ENCODE peak calls at places on chromosomes 7 and 10, in six cellular contexts. K, D, M, X, S and V are unnamed samples. For H3K36me3 and H3K9me3, the result is how much of the 10 kb centered on the place peaks cover.

GRCh38 chr10:113158183-113158582 is 208.1 kb downstream of the TCF7L2 start:
- DNase-seq in M (no peak), D (no peak), S (no peak), X (no peak), K (no peak), V (no peak)

GRCh38 chr10:5412277-5412941 is at the start of gene NET1:
- DNase-seq in S (peak), M (peak), X (peak), D (peak), K (peak), V (peak)

GRCh38 chr10:131978851-131979250 is 2.9 kb downstream of the BNIP3 start:
- DNase-seq in X (peak), K (no peak), M (no peak), S (no peak), D (no peak), V (no peak)

GRCh38 chr7:68994841-68995240 is 603.4 kb upstream of the AUTS2 start:
- DNase-seq in X (no peak), M (no peak), D (no peak), S (no peak), K (no peak), V (no peak)

GRCh38 chr10:94403034-94403822 is 887 bp downstream of the TBC1D12 start:
- DNase-seq in M (peak), D (peak), S (peak), K (peak), X (peak), V (peak)

GRCh38 chr7:132075573-132075972 is 500.7 kb downstream of the PLXNA4 start:
- DNase-seq in M (no peak), S (no peak), X (peak), K (no peak), D (no peak), V (no peak)

GRCh38 chr10:43398939-43399871 is 9.8 kb downstream of the HNRNPF start:
- DNase-seq in X (no peak), K (no peak), M (no peak), S (no peak), D (peak), V (no peak)

GRCh38 chr7:113710310-113711106 is 208.3 kb downstream of the PPP1R3A start:
- DNase-seq in X (peak), K (peak), S (no peak), D (peak), M (no peak), V (no peak)

GRCh38 chr7:139292821-139293220 is 48.3 kb upstream of the FMC1 start:
- DNase-seq in S (no peak), D (no peak), K (no peak), X (no peak), M (no peak), V (no peak)
- H3K36me3 ChIP-seq in S (under half), D (under half), K (under half), X (under half), M (under half), V (under half)

GRCh38 chr7:55016061-55016745 is 2.6 kb upstream of the EGFR start:
- DNase-seq in X (no peak), K (no peak), S (no peak), M (no peak), D (no peak), V (no peak)
- H3K9me3 ChIP-seq in X (under half), K (under half), S (under half), M (under half), D (under half), V (under half)

GRCh38 chr7:134966691-134967090 is 19.6 kb upstream of the AGBL3 start:
- DNase-seq in S (no peak), X (no peak), M (no peak), K (no peak), D (peak), V (no peak)

GRCh38 chr7:134962270-134962669 is 24.0 kb upstream of the AGBL3 start:
- DNase-seq in X (no peak), K (no peak), S (no peak), M (no peak), D (no peak), V (no peak)

GRCh38 chr7:134959810-134960209 is 26.5 kb upstream of the AGBL3 start:
- DNase-seq in X (no peak), D (no peak), K (no peak), M (no peak), S (no peak), V (no peak)

DNA sequence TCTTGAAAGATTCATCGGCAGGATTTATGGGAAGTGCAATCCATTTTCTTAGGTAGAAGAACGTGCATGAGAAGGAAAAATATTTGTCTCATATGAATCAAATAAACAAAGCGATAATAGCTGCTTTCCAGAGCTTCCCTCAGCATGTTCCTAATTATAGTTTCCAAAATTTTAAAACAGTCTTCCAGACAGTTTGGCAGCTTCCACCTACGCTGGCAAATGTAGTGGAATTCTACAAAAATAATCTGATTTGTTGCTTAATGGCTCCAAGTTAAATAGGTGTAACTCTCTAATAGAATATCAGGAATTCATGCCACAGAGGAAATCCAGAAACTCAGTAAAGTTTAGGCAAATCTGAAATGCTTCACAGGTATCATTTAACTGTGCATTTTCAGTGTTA is 23.3 kb upstream of the AGBL3 start:
- DNase-seq in K (no peak), S (no peak), X (no peak), M (no peak), D (no peak), V (no peak)
- H3K4me3 ChIP-seq in K (no peak), S (no peak), X (no peak), M (no peak), D (no peak), V (no peak)

GRCh38 chr7:44678096-44678467 is 70.6 kb upstream of the ZMIZ2 start:
- DNase-seq in S (no peak), K (no peak), M (no peak), D (no peak), X (no peak), V (no peak)
- H3K36me3 ChIP-seq in S (under half), K (under half), M (under half), D (under half), X (under half), V (under half)

DNA sequence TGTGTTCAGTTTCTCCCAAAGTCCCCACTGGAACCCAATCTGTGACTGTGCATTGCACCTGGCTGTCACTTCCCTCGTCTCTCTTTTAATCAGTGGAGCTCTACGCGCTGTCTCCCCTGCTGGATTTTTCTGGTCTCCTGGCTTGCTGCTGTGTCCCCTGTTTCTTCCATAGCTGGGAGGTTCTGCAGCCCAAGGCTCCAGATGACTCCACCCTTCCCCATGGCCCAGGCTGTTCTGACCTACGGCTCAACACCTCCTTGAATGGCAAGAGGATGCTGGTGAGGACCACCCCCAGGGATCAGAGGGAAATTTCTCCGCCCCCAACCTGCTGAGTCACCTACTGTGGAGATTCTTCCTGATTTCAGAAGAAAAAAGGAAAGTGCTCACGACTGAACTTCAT is 961.4 kb upstream of the ZNF722 start:
- DNase-seq in M (no peak), D (no peak), X (no peak), S (no peak), K (no peak), V (no peak)
- H3K9me3 ChIP-seq in M (under half), D (under half), X (half or more), S (under half), K (under half), V (under half)

GRCh38 chr7:6578114-6579084 is 1.1 kb downstream of the ZDHHC4 start:
- DNase-seq in S (no peak), X (peak), K (no peak), D (peak), M (no peak), V (no peak)
- H3K4me3 ChIP-seq in S (no peak), X (peak), K (peak), D (peak), M (peak), V (no peak)